ENCODE peak calls at places on chromosomes 5 and 9, in five cellular contexts. H is stimulated activated CD8-positive, alpha-beta memory T cell treated with anti-CD3 and anti-CD28 coated beads, Interleukin-7, amount 100 ng/mL, for 24 hours; T is hypothalamus; G is choroid plexus epithelial cell; A is GM12878. X is an unnamed sample.

GRCh38 chr5:98757978-98758377 is 15.5 kb upstream of the RGMB start:
- DNase-seq in H (no peak), T (no peak), G (no peak), A (no peak), X (no peak)

GRCh38 chr5:89988998-89989690 is 420.4 kb downstream of the CETN3 start:
- DNase-seq in H (no peak), T (no peak), G (peak; percentile 63), A (no peak), X (peak; percentile 15)

GRCh38 chr9:1208185-1208584 is 158.0 kb downstream of the DMRT2 start:
- DNase-seq in H (no peak), T (no peak), G (peak; percentile 46), A (no peak), X (no peak)

GRCh38 chr5:69007726-69008368 is 86.0 kb upstream of the SLC30A5 start:
- DNase-seq in H (peak; percentile 59), T (peak; percentile 2), G (peak; percentile 72), A (peak; percentile 8), X (peak; percentile 60)

GRCh38 chr5:143453722-143454121 is 50.2 kb upstream of the NR3C1 start:
- DNase-seq in H (no peak), T (no peak), G (no peak), A (no peak), X (no peak)

GRCh38 chr9:7216004-7216821 is 458.4 kb downstream of the KDM4C start:
- DNase-seq in H (no peak), T (no peak), G (peak; percentile 50), A (no peak), X (no peak)

GRCh38 chr9:34377402-34377741 is 674 bp upstream of the MYORG start:
- DNase-seq in H (no peak), T (no peak), G (peak; percentile 14), A (no peak), X (no peak)

GRCh38 chr5:37825334-37825915 is 14.4 kb downstream of the GDNF start:
- DNase-seq in H (no peak), T (no peak), G (no peak), A (no peak), X (no peak)

GRCh38 chr9:136664799-136665082 is 2.0 kb downstream of the EGFL7 start:
- DNase-seq in H (no peak), T (no peak), G (no peak), A (no peak), X (no peak)

GRCh38 chr9:93111371-93112115 is 15.5 kb downstream of the CARD19 start:
- DNase-seq in H (no peak), T (no peak), G (peak; percentile 80), A (no peak), X (peak; percentile 17)

GRCh38 chr9:85742630-85742928 is 825 bp upstream of the AGTPBP1 start:
- DNase-seq in H (no peak), T (no peak), G (peak; percentile 88), A (no peak), X (no peak)

GRCh38 chr5:169296456-169297220 is 4.3 kb downstream of the SLIT3 start:
- DNase-seq in H (no peak), T (no peak), G (no peak), A (no peak), X (no peak)

GRCh38 chr5:131379071-131379538 is 115.3 kb downstream of the CDC42SE2 start:
- DNase-seq in H (no peak), T (no peak), G (peak; percentile 52), A (no peak), X (no peak)

GRCh38 chr9:87725356-87725899 is 491 bp upstream of the CTSL start:
- DNase-seq in H (no peak), T (no peak), G (peak; percentile 61), A (no peak), X (peak; percentile 40)

GRCh38 chr5:151174612-151175101 is 17.1 kb upstream of the ANXA6 start:
- DNase-seq in H (no peak), T (no peak), G (no peak), A (no peak), X (no peak)

GRCh38 chr9:74577956-74578355 is 80.8 kb downstream of the RORB start:
- DNase-seq in H (no peak), T (no peak), G (peak; percentile 28), A (no peak), X (no peak)